ENCODE peak calls at places on chromosomes 4 and X, in eight cellular contexts. S, V, W, R, D, X, T and B are unnamed samples.

GRCh38 chrX:145396612-145397011 is 149.3 kb downstream of the SPANXN1 start:
- DNase-seq in S (no peak), V (no peak), W (no peak), T (no peak), D (no peak), X (no peak), R (no peak), B (no peak)

GRCh38 chr4:143207555-143207954 is 22.8 kb downstream of the USP38 start:
- DNase-seq in T (no peak), D (no peak), X (peak), W (peak), S (no peak), R (peak), V (peak), B (no peak)

GRCh38 chrX:65035451-65035779 is 59.2 kb upstream of the ZC4H2 start:
- DNase-seq in S (no peak), R (peak), X (peak), T (peak), W (peak), D (no peak), V (peak), B (no peak)

GRCh38 chr4:100823066-100823992 is 305.5 kb upstream of the EMCN start:
- DNase-seq in R (peak), V (peak), W (peak), D (no peak), T (no peak), S (no peak), X (peak), B (no peak)

GRCh38 chr4:24720979-24721378 is 74.4 kb upstream of the SOD3 start:
- DNase-seq in V (no peak), D (no peak), X (no peak), W (no peak), T (no peak), R (no peak), S (no peak), B (no peak)

GRCh38 chrX:10892605-10893225 is 218.4 kb upstream of the HCCS start:
- DNase-seq in R (peak), D (no peak), T (no peak), V (peak), W (no peak), S (no peak), X (peak), B (no peak)

GRCh38 chrX:131366387-131366786 is 77.3 kb upstream of the IGSF1 start:
- DNase-seq in T (no peak), W (no peak), S (no peak), V (no peak), D (no peak), R (no peak), X (no peak), B (no peak)

GRCh38 chr4:46648088-46648744 is 258.3 kb upstream of the GABRA2 start:
- DNase-seq in D (no peak), X (no peak), W (no peak), S (no peak), T (no peak), R (no peak), V (peak), B (peak)

GRCh38 chr4:9762823-9763475 is 18.5 kb upstream of the DRD5 start:
- DNase-seq in T (peak), S (no peak), W (peak), V (peak), R (peak), X (peak), D (no peak), B (peak)

GRCh38 chr4:132809298-132810032 is 339.6 kb upstream of the PCDH10 start:
- DNase-seq in W (no peak), X (no peak), S (no peak), D (no peak), T (no peak), V (no peak), R (no peak), B (no peak)

GRCh38 chr4:80071643-80072606 is 1.1 kb downstream of the ANTXR2 start:
- DNase-seq in V (peak), W (peak), R (peak), T (peak), D (peak), X (no peak), S (peak), B (peak)

GRCh38 chr4:148021706-148022105 is 289.8 kb downstream of the ARHGAP10 start:
- DNase-seq in X (no peak), R (no peak), W (no peak), T (no peak), D (no peak), V (no peak), S (no peak), B (no peak)

GRCh38 chrX:41655631-41656030 is 33.1 kb upstream of the GPR34 start:
- DNase-seq in T (no peak), X (peak), D (no peak), W (peak), R (no peak), V (peak), S (no peak), B (no peak)

GRCh38 chrX:112851161-112851779 is 10.6 kb upstream of the AMOT start:
- DNase-seq in W (no peak), S (no peak), R (no peak), V (no peak), D (no peak), T (no peak), X (no peak), B (no peak)

GRCh38 chr4:87848622-87849351 is 16.0 kb downstream of the MEPE start:
- DNase-seq in V (peak), D (no peak), R (peak), T (no peak), X (peak), S (no peak), W (peak), B (peak)

GRCh38 chr4:10259976-10260375 is 143.4 kb upstream of the WDR1 start:
- DNase-seq in W (no peak), D (no peak), V (no peak), T (no peak), R (no peak), X (no peak), S (no peak), B (no peak)

GRCh38 chr4:1236103-1236641 is 12.8 kb downstream of the CTBP1 start:
- DNase-seq in S (peak), D (peak), R (no peak), X (no peak), V (no peak), W (no peak), T (no peak), B (no peak)

GRCh38 chr4:146975535-146975934 is 29.9 kb upstream of the TTC29 start:
- DNase-seq in W (no peak), X (no peak), V (no peak), T (no peak), D (no peak), S (no peak), R (no peak), B (no peak)

GRCh38 chrX:53156207-53156596 is 62.3 kb downstream of the KANTR start:
- DNase-seq in X (no peak), V (no peak), S (no peak), W (no peak), T (no peak), D (no peak), R (no peak), B (no peak)

GRCh38 chr4:110840221-110840654 is 217.4 kb upstream of the PITX2 start:
- DNase-seq in V (peak), W (peak), X (peak), D (no peak), S (no peak), R (peak), T (no peak), B (no peak)

GRCh38 chr4:159197260-159197884 is 94.5 kb downstream of the RAPGEF2 start:
- DNase-seq in D (no peak), W (no peak), T (no peak), X (no peak), V (no peak), S (no peak), R (no peak), B (no peak)

GRCh38 chrX:15530318-15530717 is 29.7 kb downstream of the BMX start:
- DNase-seq in D (no peak), S (no peak), X (no peak), R (no peak), W (no peak), V (no peak), T (no peak), B (peak)

GRCh38 chrX:131828482-131828881 is 194.6 kb upstream of the STK26 start:
- DNase-seq in V (no peak), S (no peak), T (no peak), X (no peak), D (no peak), W (no peak), R (no peak), B (no peak)

GRCh38 chrX:24760601-24761000 is 66.9 kb downstream of the POLA1 start:
- DNase-seq in W (peak), V (peak), T (no peak), D (no peak), R (peak), X (peak), S (no peak), B (no peak)

GRCh38 chr4:53346920-53347852 is 18.7 kb downstream of the SCFD2 start:
- DNase-seq in D (no peak), T (no peak), X (peak), V (peak), W (peak), R (peak), S (no peak), B (no peak)

GRCh38 chr4:163941221-163941865 is 446.9 kb downstream of the TMA16 start:
- DNase-seq in W (no peak), R (no peak), V (peak), X (no peak), D (no peak), S (no peak), T (no peak), B (no peak)

GRCh38 chr4:29805245-29805644 is 914.9 kb upstream of the PCDH7 start:
- DNase-seq in R (no peak), V (no peak), T (no peak), X (no peak), W (no peak), S (no peak), D (no peak), B (no peak)

GRCh38 chrX:102765794-102766193 is 45.3 kb downstream of the GPRASP3 start:
- DNase-seq in R (peak), W (peak), V (peak), T (no peak), X (peak), D (no peak), S (no peak), B (no peak)

GRCh38 chr4:47315346-47315745 is 148.2 kb downstream of the COMMD8 start:
- DNase-seq in X (peak), T (no peak), V (peak), W (peak), D (no peak), R (peak), S (no peak), B (no peak)

GRCh38 chr4:68929076-68929737 is 22.4 kb downstream of the UGT2A3 start:
- DNase-seq in V (no peak), W (no peak), X (no peak), D (no peak), T (no peak), R (no peak), S (no peak), B (no peak)

GRCh38 chr4:132114885-132115284 is 1034.2 kb upstream of the PCDH10 start:
- DNase-seq in W (peak), D (no peak), X (no peak), V (peak), S (no peak), R (no peak), T (no peak), B (no peak)

GRCh38 chr4:144845411-144845810 is 199.5 kb downstream of the HHIP start:
- DNase-seq in D (no peak), W (no peak), T (no peak), V (no peak), R (no peak), S (no peak), X (no peak), B (no peak)

GRCh38 chrX:119647089-119647488 is 40.9 kb upstream of the NKRF start:
- DNase-seq in S (no peak), D (no peak), T (no peak), V (no peak), R (no peak), X (no peak), W (no peak), B (no peak)

GRCh38 chrX:26851981-26852380 is 611.2 kb downstream of the PPP4R3C start:
- DNase-seq in T (no peak), R (no peak), W (peak), X (no peak), S (no peak), V (peak), D (no peak), B (peak)

GRCh38 chr4:7640136-7640535 is 205.4 kb upstream of the PSAPL1 start:
- DNase-seq in D (no peak), V (no peak), T (no peak), R (no peak), S (no peak), W (no peak), X (no peak), B (no peak)

GRCh38 chrX:130245441-130245840 is 23.3 kb downstream of the ZNF280C start:
- DNase-seq in T (no peak), X (peak), V (peak), W (peak), S (no peak), D (no peak), R (peak), B (no peak)

GRCh38 chr4:145773581-145774234 is 93.8 kb downstream of the C4orf51 start:
- DNase-seq in W (no peak), T (no peak), S (no peak), D (no peak), V (peak), R (no peak), X (no peak), B (no peak)

GRCh38 chr4:156638332-156638731 is 333.3 kb downstream of the PDGFC start:
- DNase-seq in D (no peak), T (no peak), R (peak), V (peak), S (no peak), X (peak), W (peak), B (no peak)

GRCh38 chrX:3221643-3222042 is 124.8 kb downstream of the MXRA5 start:
- DNase-seq in X (no peak), S (no peak), T (no peak), R (no peak), D (no peak), W (no peak), V (no peak), B (no peak)

GRCh38 chrX:9072281-9072680 is 38.4 kb upstream of the FAM9B start:
- DNase-seq in X (peak), R (peak), W (peak), D (no peak), T (no peak), S (no peak), V (no peak), B (no peak)

GRCh38 chrX:97011540-97011939 is 127.8 kb downstream of the RPA4 start:
- DNase-seq in V (no peak), D (no peak), X (no peak), T (no peak), S (no peak), R (no peak), W (no peak), B (no peak)

GRCh38 chrX:97021680-97022079 is 138.0 kb downstream of the RPA4 start:
- DNase-seq in R (no peak), D (no peak), V (peak), X (peak), S (no peak), W (no peak), T (no peak), B (no peak)

DNA sequence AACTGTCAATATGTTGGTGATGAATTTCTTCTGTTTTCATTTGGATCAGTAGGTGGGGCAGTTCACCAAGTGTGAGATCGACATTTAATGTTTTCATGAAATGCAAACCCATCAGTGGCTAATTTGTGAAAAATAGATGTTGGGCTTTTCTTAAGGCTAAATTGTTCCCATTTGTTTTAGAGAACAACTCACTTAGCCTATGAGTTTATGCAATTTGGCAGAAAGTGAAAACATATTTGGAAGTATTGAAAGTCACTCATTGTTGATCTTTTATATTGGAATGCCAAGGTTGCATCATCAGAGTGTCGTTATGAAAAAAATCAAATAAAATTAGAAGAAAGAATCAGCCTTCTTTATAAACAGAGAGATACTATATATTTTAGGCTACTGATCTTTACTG is 132.4 kb downstream of the RPA4 start:
- DNase-seq in S (no peak), R (peak), T (no peak), D (no peak), X (no peak), W (peak), V (no peak), B (no peak)
- TF ChIP-seq CTCF in S (no peak), R (peak), T (no peak), D (no peak), X (peak), W (no peak), V (no peak), B (no peak)

GRCh38 chrX:108245462-108245861 is 153.9 kb downstream of the ATG4A start:
- DNase-seq in V (no peak), R (no peak), W (no peak), S (no peak), T (no peak), D (no peak), X (no peak), B (no peak)
- TF ChIP-seq CTCF in V (no peak), R (no peak), W (no peak), S (no peak), T (no peak), D (no peak), X (peak), B (no peak)

GRCh38 chr4:14130551-14130950 is 503.0 kb upstream of the BOD1L1 start:
- DNase-seq in X (peak), S (no peak), W (peak), D (no peak), T (no peak), R (peak), V (peak), B (no peak)
- TF ChIP-seq CTCF in X (peak), S (no peak), W (no peak), D (no peak), T (no peak), R (no peak), V (no peak), B (no peak)

DNA sequence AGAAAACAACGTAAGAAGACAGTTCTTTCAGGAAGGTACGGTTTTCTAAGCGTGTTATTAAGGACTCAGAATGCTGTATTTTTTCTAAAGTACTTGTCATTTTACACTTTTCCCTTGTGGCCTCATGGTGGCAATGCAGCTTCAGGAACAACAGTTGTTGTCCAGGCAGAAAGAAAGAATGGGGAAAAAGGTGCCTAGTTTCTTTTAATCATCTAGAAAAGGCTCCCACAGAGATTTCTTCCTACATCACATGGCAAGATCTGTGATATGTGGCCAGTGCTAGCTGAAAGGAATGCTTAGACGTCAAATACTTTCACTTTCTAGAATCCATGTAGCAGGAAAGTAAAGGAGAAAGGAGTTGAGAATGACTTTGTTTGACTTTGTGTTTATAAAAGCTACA is 49.0 kb upstream of the TRAM1L1 start:
- DNase-seq in S (no peak), V (peak), R (peak), T (no peak), D (no peak), W (peak), X (peak), B (peak)
- TF ChIP-seq CTCF in S (no peak), V (peak), R (peak), T (no peak), D (peak), W (peak), X (peak), B (peak)

GRCh38 chr4:41693629-41694028 is 54.9 kb downstream of the PHOX2B start:
- DNase-seq in R (peak), S (no peak), W (peak), V (peak), D (no peak), T (no peak), X (peak), B (peak)
- TF ChIP-seq CTCF in R (peak), S (peak), W (peak), V (peak), D (peak), T (no peak), X (peak), B (no peak)

DNA sequence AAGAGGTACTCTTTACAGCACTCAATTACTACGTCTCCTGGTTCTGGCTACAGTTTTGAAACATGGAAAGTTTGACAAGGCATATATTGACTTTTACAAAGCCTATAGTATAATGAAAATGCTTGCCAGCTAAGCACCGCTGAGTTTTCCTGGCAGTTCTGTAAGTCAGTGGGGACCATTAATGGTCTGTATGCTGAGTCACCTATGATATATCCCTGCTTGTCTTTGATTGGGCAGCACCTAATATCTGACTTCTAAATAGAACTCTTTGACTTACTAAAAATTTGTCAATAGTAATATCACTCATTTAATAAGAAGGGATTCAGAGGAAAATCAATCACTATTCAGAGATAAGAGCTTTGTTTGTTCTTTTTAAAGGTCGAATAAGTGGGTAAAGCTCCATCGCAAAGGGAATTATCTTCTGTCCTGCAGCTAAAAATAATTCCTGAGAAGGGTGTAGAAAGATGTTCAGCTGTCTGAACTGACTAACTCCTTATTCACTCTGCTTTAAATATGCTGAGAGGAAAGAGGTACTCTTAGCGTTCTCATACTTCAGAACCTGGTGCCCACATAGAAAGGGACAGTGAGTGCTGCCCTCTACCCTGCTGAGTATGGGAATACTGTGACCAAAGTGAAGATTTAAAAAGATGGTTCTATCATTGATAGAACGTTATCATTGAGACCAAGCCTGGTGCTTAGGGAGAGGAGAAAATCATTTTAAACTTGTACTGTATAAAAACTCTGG is 959 bp downstream of the SMPX start:
- DNase-seq in T (no peak), R (no peak), W (no peak), S (no peak), X (no peak), V (no peak), D (no peak), B (no peak)
- TF ChIP-seq CTCF in T (no peak), R (no peak), W (no peak), S (no peak), X (no peak), V (no peak), D (no peak), B (no peak)